ENCODE peak calls at places on chromosome 11, in four cellular contexts. V, I, N and B are unnamed samples.

GRCh38 chr11:106410902-106411301 is 333.4 kb downstream of the AASDHPPT start:
- DNase-seq in V (no peak), N (no peak), I (no peak), B (no peak)

GRCh38 chr11:36009469-36009868 is 65.6 kb downstream of the LDLRAD3 start:
- DNase-seq in N (peak), V (peak), I (peak), B (peak)

GRCh38 chr11:64534950-64535349 is 56.1 kb upstream of the SLC22A12 start:
- DNase-seq in V (no peak), N (no peak), I (no peak), B (no peak)

GRCh38 chr11:93718057-93718563 is 23.2 kb downstream of the TAF1D start:
- DNase-seq in I (no peak), V (no peak), N (no peak), B (no peak)

GRCh38 chr11:34599406-34599901 is 21.4 kb upstream of the EHF start:
- DNase-seq in I (peak), V (peak), N (no peak), B (no peak)

GRCh38 chr11:66676931-66677598 is 622 bp downstream of the RBM4B start:
- DNase-seq in N (no peak), I (peak), V (no peak), B (no peak)

GRCh38 chr11:112195906-112196305 is 20.6 kb downstream of the BCO2 start:
- DNase-seq in I (peak), V (no peak), N (peak), B (no peak)

GRCh38 chr11:11845066-11845465 is 3.3 kb downstream of the USP47 start:
- DNase-seq in I (no peak), V (no peak), N (no peak), B (no peak)

GRCh38 chr11:9858822-9859221 is 194.9 kb downstream of the SWAP70 start:
- DNase-seq in V (no peak), I (no peak), N (no peak), B (peak)

GRCh38 chr11:106959800-106960199 is 58.5 kb downstream of the GUCY1A2 start:
- DNase-seq in V (no peak), N (no peak), I (no peak), B (no peak)

GRCh38 chr11:559020-559620 is 1.4 kb downstream of the LMNTD2 start:
- DNase-seq in N (no peak), I (no peak), V (no peak), B (no peak)

GRCh38 chr11:120281161-120281795 is 41.3 kb downstream of the POU2F3 start:
- DNase-seq in N (no peak), I (no peak), V (no peak), B (no peak)

GRCh38 chr11:45209904-45210699 is 63.7 kb downstream of the PRDM11 start:
- DNase-seq in V (no peak), I (peak), N (no peak), B (peak)

GRCh38 chr11:61694971-61695706 is 14.9 kb downstream of the DAGLA start:
- DNase-seq in V (no peak), I (no peak), N (no peak), B (no peak)

GRCh38 chr11:34830648-34831047 is 85.5 kb downstream of the APIP start:
- DNase-seq in V (no peak), N (no peak), I (no peak), B (no peak)

GRCh38 chr11:76802621-76803020 is 19.5 kb downstream of the TSKU start:
- DNase-seq in I (no peak), N (no peak), V (no peak), B (no peak)

GRCh38 chr11:10934293-10934850 is 76.5 kb upstream of the ZBED5 start:
- DNase-seq in N (no peak), V (no peak), I (no peak), B (no peak)

GRCh38 chr11:71396548-71397123 is 51.6 kb downstream of the DHCR7 start:
- DNase-seq in I (no peak), N (no peak), V (no peak), B (no peak)

GRCh38 chr11:76662656-76663460 is 7.7 kb downstream of the LRRC32 start:
- DNase-seq in V (no peak), I (no peak), N (no peak), B (no peak)

GRCh38 chr11:74297484-74297883 is 14.0 kb downstream of the P4HA3 start:
- DNase-seq in I (no peak), V (no peak), N (no peak), B (no peak)

GRCh38 chr11:37509471-37509870 is 911.4 kb upstream of the RAG2 start:
- DNase-seq in I (no peak), V (no peak), N (no peak), B (no peak)

GRCh38 chr11:106222626-106223025 is 145.2 kb downstream of the AASDHPPT start:
- DNase-seq in V (no peak), N (no peak), I (no peak), B (no peak)

GRCh38 chr11:108302121-108302785 is 79.4 kb downstream of the ATM start:
- DNase-seq in N (no peak), V (no peak), I (peak), B (no peak)

GRCh38 chr11:71235719-71236118 is 16.7 kb downstream of the SHANK2 start:
- DNase-seq in V (no peak), I (no peak), N (no peak), B (no peak)

GRCh38 chr11:8277691-8278090 is 14.0 kb upstream of the LMO1 start:
- DNase-seq in I (no peak), V (no peak), N (no peak), B (no peak)

GRCh38 chr11:65445101-65445603 is 22.6 kb downstream of the NEAT1 start:
- DNase-seq in N (no peak), V (no peak), I (peak), B (no peak)

GRCh38 chr11:19918302-19919049 is 205.8 kb downstream of the NAV2 start:
- DNase-seq in I (peak), V (no peak), N (no peak), B (no peak)

GRCh38 chr11:92852946-92853345 is 116.5 kb upstream of the MTNR1B start:
- DNase-seq in I (no peak), V (no peak), N (no peak), B (no peak)

GRCh38 chr11:118028626-118029025 is 42.4 kb downstream of the IL10RA start:
- DNase-seq in N (no peak), V (no peak), I (no peak), B (no peak)

GRCh38 chr11:78313181-78313788 is 104.3 kb downstream of the GAB2 start:
- DNase-seq in I (peak), V (no peak), N (peak), B (peak)

GRCh38 chr11:94243571-94244229 is 60.7 kb upstream of the IZUMO1R start:
- DNase-seq in N (no peak), V (no peak), I (no peak), B (no peak)

GRCh38 chr11:75453916-75454655 is 21.1 kb upstream of the KLHL35 start:
- DNase-seq in I (peak), N (no peak), V (no peak), B (peak)

GRCh38 chr11:10485646-10486045 is 30.6 kb downstream of the AMPD3 start:
- DNase-seq in I (no peak), N (no peak), V (no peak), B (no peak)

GRCh38 chr11:115170133-115170815 is 333.9 kb downstream of the CADM1 start:
- DNase-seq in V (no peak), I (peak), N (no peak), B (peak)

DNA sequence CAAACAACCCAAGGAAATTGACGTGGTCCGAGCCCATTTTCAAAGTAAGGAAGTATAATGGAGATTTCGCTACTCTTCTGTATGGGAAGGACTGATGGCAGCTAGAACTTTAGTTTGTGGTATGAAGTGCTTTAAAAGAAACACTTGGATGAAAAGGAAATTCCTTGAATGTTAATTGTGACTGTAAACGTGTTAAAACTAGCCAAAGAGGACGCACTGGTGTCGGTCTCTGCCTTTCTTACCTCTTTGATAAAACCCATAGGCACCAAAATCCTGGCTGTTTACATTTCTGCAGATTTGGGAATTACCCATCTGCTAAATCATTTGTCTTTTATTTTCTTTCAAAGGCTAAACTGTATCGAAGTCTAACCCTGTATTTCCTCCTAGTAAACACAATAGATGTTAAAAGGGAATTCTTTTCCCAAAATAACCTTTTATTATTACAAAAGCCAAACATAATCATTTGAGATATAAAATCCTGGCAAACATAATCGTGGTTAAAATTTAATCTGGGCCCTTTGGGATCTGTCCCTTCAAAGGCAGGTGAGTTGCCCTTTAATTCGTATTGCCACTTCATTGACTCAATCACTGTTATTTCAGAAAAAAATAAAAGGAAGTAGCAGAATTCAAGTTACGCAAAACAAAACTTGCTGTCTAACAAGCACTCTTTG is 2.4 kb downstream of the RASSF10 start:
- DNase-seq in V (no peak), I (no peak), N (no peak), B (no peak)
- H3K4me3 ChIP-seq in V (peak), I (no peak), N (peak), B (no peak)

GRCh38 chr11:17636721-17637120 is 82.7 kb upstream of the MYOD1 start:
- DNase-seq in V (no peak), N (no peak), I (no peak), B (no peak)
- H3K4me3 ChIP-seq in V (no peak), N (no peak), I (no peak), B (no peak)

GRCh38 chr11:29129850-29130249 is 887.0 kb downstream of the KCNA4 start:
- DNase-seq in V (no peak), N (no peak), I (peak), B (no peak)

GRCh38 chr11:29125621-29126020 is 891.2 kb downstream of the KCNA4 start:
- DNase-seq in I (peak), N (no peak), V (no peak), B (no peak)

GRCh38 chr11:29135504-29135903 is 881.3 kb downstream of the KCNA4 start:
- DNase-seq in I (peak), N (peak), V (no peak), B (peak)

GRCh38 chr11:29127456-29127855 is 889.4 kb downstream of the KCNA4 start:
- DNase-seq in N (peak), V (no peak), I (no peak), B (no peak)

DNA sequence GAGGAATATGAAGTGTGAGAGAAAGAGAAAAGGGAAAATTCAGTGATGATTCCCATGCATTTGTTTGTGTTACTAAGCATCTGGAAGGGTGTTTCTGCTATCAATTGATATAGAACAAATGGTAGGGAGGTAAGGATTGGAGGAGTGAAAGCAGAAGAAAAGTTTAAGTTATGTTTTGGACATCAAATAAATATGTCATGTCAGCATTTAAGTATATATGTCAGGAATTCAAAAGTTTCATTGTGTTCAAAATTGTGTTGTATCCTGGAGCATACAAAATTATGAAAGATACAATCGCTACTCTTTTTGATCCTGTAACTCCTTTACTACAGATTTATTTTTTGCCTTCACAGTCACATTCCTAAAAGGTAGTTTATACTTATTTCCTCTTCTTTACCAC is 885.8 kb downstream of the KCNA4 start:
- DNase-seq in V (no peak), I (no peak), N (no peak), B (no peak)
- H3K4me3 ChIP-seq in V (no peak), I (no peak), N (no peak), B (no peak)

DNA sequence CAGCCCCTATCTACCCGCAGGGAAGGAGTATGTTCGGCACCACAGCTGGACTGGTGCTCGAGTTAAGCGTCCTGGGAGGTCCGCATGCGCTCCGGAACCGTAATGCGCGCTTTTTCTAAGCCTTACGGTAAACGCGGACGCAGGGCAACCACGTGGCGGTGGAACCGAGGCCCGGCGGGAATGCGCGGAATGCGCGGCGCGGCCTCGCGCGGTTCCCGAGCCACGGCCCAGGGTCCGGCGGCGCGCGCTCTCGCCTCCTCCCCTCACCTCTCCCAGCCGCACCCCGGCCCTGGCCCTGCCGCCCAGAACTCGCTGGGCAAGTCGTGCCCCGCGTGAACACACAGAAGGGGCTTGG is 4.5 kb upstream of the CCND1 start:
- DNase-seq in N (no peak), V (peak), I (peak), B (peak)
- H3K4me3 ChIP-seq in N (peak), V (peak), I (peak), B (peak)

DNA sequence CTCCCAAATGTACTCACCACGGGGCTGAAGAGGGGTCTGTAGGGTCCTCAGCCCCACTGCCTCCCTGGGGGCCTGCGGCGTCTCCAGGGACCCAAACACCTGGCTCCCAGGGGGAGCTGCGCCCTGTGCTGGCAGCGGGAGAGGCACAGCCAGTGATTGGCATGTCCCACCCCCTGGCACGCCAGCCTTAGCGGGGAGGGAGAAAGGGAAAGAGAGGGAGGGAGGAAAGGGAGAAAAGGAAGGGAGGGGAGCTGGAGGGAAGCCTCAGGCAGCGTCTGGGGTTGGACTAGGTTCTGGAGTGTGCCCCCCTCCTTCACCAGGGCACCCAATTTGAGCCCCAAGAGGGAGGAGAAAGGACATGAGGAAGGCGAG is at the start of gene CHRM1:
- DNase-seq in V (no peak), N (no peak), I (no peak), B (no peak)
- H3K4me3 ChIP-seq in V (peak), N (no peak), I (no peak), B (no peak)